ENCODE peak calls at places on chromosome 19, in nine cellular contexts. S is iPS-NIHi11; B is B cell; U is NCI-H1694; P is iris pigment epithelial cell; K is endothelial cell; J is NCI-H1105 treated with DMSO at 0.1 percent for 48 hours; V is stimulated activated CD8-positive, alpha-beta memory T cell treated with anti-CD3 and anti-CD28 coated beads, Interleukin-2, amount 100 ng/mL, for 48 hours; N is HAP-1. M is an unnamed sample.

GRCh38 chr19:57434386-57435061 is 601 bp upstream of the ZNF749 start:
- DNase-seq in S (peak), V (no peak), B (no peak), J (peak), U (no peak), K (peak), N (no peak), P (peak), M (no peak)

GRCh38 chr19:45498411-45499195 is at the start of gene PPM1N:
- DNase-seq in N (no peak), K (peak), S (peak), V (peak), B (peak), J (peak), U (no peak), P (peak), M (no peak)

GRCh38 chr19:6849876-6850275 is 37.5 kb upstream of the ADGRE1 start:
- DNase-seq in U (no peak), S (no peak), N (no peak), K (no peak), J (no peak), P (peak), V (no peak), B (no peak), M (no peak)

GRCh38 chr19:1864480-1865171 is 1.2 kb upstream of the KLF16 start:
- DNase-seq in B (peak), K (peak), P (peak), N (peak), J (no peak), S (peak), V (peak), U (no peak), M (no peak)

GRCh38 chr19:47471733-47472457 is at the start of gene SLC8A2:
- DNase-seq in J (peak), V (peak), K (peak), U (peak), B (peak), N (peak), S (peak), P (peak), M (no peak)

GRCh38 chr19:18428837-18429674 is 8.9 kb downstream of the ISYNA1 start:
- DNase-seq in U (peak), S (peak), P (peak), N (peak), B (peak), K (peak), V (peak), J (peak), M (no peak)

GRCh38 chr19:5809053-5809452 is 4.2 kb downstream of the NRTN start:
- DNase-seq in B (no peak), V (no peak), P (peak), S (no peak), U (no peak), K (no peak), N (no peak), J (no peak), M (no peak)

GRCh38 chr19:18464646-18465045 is 26.7 kb upstream of the ISYNA1 start:
- DNase-seq in P (peak), K (no peak), S (no peak), J (peak), B (no peak), N (no peak), U (peak), V (no peak), M (no peak)

GRCh38 chr19:35533822-35534521 is 716 bp downstream of the GAPDHS start:
- DNase-seq in U (no peak), P (peak), S (peak), N (peak), B (peak), K (peak), J (no peak), V (peak), M (no peak)

GRCh38 chr19:19033176-19033425 is 216 bp downstream of the SUGP2 start:
- DNase-seq in V (no peak), P (no peak), B (no peak), S (no peak), K (no peak), N (no peak), J (no peak), U (no peak), M (no peak)

GRCh38 chr19:46303702-46304397 is 7.0 kb downstream of the HIF3A start:
- DNase-seq in K (peak), P (peak), N (peak), V (no peak), U (no peak), J (no peak), B (no peak), S (peak), M (no peak)

GRCh38 chr19:31340059-31341025 is 8.9 kb downstream of the TSHZ3 start:
- DNase-seq in P (peak), J (peak), S (no peak), B (no peak), K (no peak), U (no peak), N (peak), V (no peak), M (no peak)

GRCh38 chr19:56110515-56111448 is 10.3 kb downstream of the ZNF787 start:
- DNase-seq in J (no peak), P (peak), U (no peak), B (no peak), S (no peak), V (no peak), K (peak), N (no peak), M (no peak)

GRCh38 chr19:3099347-3100145 is 5.4 kb downstream of the GNA11 start:
- DNase-seq in K (no peak), U (no peak), S (no peak), N (no peak), V (no peak), B (peak), P (no peak), J (no peak), M (no peak)

GRCh38 chr19:48659768-48660167 is 13.0 kb downstream of the NTN5 start:
- DNase-seq in J (no peak), N (no peak), U (no peak), S (peak), P (peak), B (peak), V (no peak), K (no peak), M (no peak)

GRCh38 chr19:50580970-50581636 is 12.9 kb upstream of the LRRC4B start:
- DNase-seq in P (no peak), J (no peak), N (no peak), U (no peak), S (no peak), V (no peak), B (no peak), K (no peak), M (no peak)

GRCh38 chr19:28020631-28021315 is 1192.2 kb downstream of the UQCRFS1 start:
- DNase-seq in U (no peak), S (no peak), N (no peak), V (no peak), B (no peak), P (no peak), J (peak), K (no peak), M (no peak)

M was measured in cortex of kidney.